ENCODE peak calls at places on chromosomes 6 and 20, in seven cellular contexts. H is MV-4-11; D is HuH-7.5; R is left ventricle myocardium inferior; P is T follicular helper cell; T is stimulated activated CD4-positive, alpha-beta T cell treated with anti-CD3 and anti-CD28 coated beads, Interleukin-15, amount 100 ng/mL, for 24 hours; E is GM03348. K is an unnamed sample.
A peak's percentile ranks its signal among the peaks of the same experiment; 100 is the strongest.

GRCh38 chr6:13712485-13712990 is 903 bp upstream of the RANBP9 start:
- DNase-seq in R (no peak), P (no peak), D (no peak), H (peak; percentile 82), E (peak; percentile 55), T (no peak), K (peak; percentile 74)

GRCh38 chr6:169427856-169428255 is 174.2 kb upstream of the THBS2 start:
- DNase-seq in T (no peak), R (no peak), P (no peak), E (peak; percentile 82), D (no peak), H (peak; percentile 50), K (no peak)

GRCh38 chr20:43963872-43964791 is 49.5 kb downstream of the TOX2 start:
- DNase-seq in R (peak; percentile 63), E (peak; percentile 81), P (peak; percentile 53), T (peak; percentile 32), H (peak; percentile 83), D (no peak), K (peak; percentile 76)

GRCh38 chr6:127366281-127367022 is 23.0 kb upstream of the ECHDC1 start:
- DNase-seq in T (no peak), R (no peak), D (no peak), H (peak; percentile 78), E (peak; percentile 95), P (no peak), K (no peak)

GRCh38 chr6:31794866-31795615 is 511 bp downstream of the VARS1 start:
- DNase-seq in T (peak; percentile 28), R (no peak), P (no peak), D (no peak), H (peak; percentile 61), E (no peak), K (peak; percentile 89)

GRCh38 chr20:13298692-13299373 is 77.8 kb downstream of the ISM1 start:
- DNase-seq in P (no peak), D (no peak), R (no peak), T (no peak), E (no peak), H (no peak), K (no peak)

GRCh38 chr6:47484616-47485015 is 7.0 kb downstream of the CD2AP start:
- DNase-seq in E (peak; percentile 67), P (no peak), T (no peak), H (no peak), R (no peak), D (no peak), K (no peak)

GRCh38 chr6:134307074-134307473 is 10.8 kb downstream of the SGK1 start:
- DNase-seq in E (no peak), D (no peak), H (no peak), T (no peak), R (no peak), P (no peak), K (no peak)

GRCh38 chr20:38651154-38651553 is 49.5 kb downstream of the ARHGAP40 start:
- DNase-seq in P (no peak), D (no peak), H (no peak), R (no peak), E (no peak), T (no peak), K (no peak)

GRCh38 chr6:22239261-22239660 is 57.6 kb downstream of the PRL start:
- DNase-seq in D (no peak), T (no peak), P (no peak), H (no peak), E (no peak), R (no peak), K (no peak)

GRCh38 chr6:117200067-117200466 is 65.3 kb upstream of the VGLL2 start:
- DNase-seq in T (no peak), R (peak; percentile 52), H (no peak), E (no peak), D (no peak), P (no peak), K (no peak)

GRCh38 chr6:135251964-135252429 is 70.9 kb downstream of the MYB start:
- DNase-seq in H (no peak), E (no peak), T (peak; percentile 8), P (no peak), R (no peak), D (no peak), K (no peak)

GRCh38 chr6:169190144-169190584 is 63.5 kb downstream of the THBS2 start:
- DNase-seq in T (no peak), R (peak; percentile 73), D (no peak), P (no peak), H (no peak), E (peak; percentile 96), K (no peak)

GRCh38 chr20:4978050-4978918 is 23.0 kb downstream of the SLC23A2 start:
- DNase-seq in E (no peak), H (no peak), R (no peak), D (no peak), T (no peak), P (no peak), K (peak; percentile 32)

GRCh38 chr6:7121704-7122241 is 14.0 kb downstream of the RREB1 start:
- DNase-seq in E (no peak), D (no peak), P (no peak), R (no peak), H (no peak), T (no peak), K (no peak)

GRCh38 chr6:42493914-42494539 is 42.3 kb upstream of the TRERF1 start:
- DNase-seq in T (no peak), P (no peak), R (no peak), E (no peak), D (no peak), H (no peak), K (no peak)

GRCh38 chr6:35050291-35050987 is 90.7 kb downstream of the TCP11 start:
- DNase-seq in E (peak; percentile 33), D (no peak), P (no peak), T (no peak), H (peak; percentile 72), R (no peak), K (peak; percentile 46)

GRCh38 chr6:144500886-144501285 is 215.8 kb downstream of the UTRN start:
- DNase-seq in T (peak; percentile 13), D (no peak), P (no peak), E (no peak), R (no peak), H (no peak), K (no peak)

GRCh38 chr20:42678895-42679294 is 510.8 kb downstream of the PTPRT start:
- DNase-seq in E (no peak), H (no peak), D (peak; percentile 11), R (no peak), P (no peak), T (no peak), K (peak; percentile 1)

K was measured in OCI-M1.